ENCODE peak calls at places on chromosomes 16 and 17, in eight cellular contexts. S, E, Y, R, L, G, X and I are unnamed samples.

GRCh38 chr16:89409161-89409711 is 81.1 kb downstream of the ANKRD11 start:
- DNase-seq in S (no peak), E (no peak), Y (no peak), R (no peak), L (no peak), G (no peak), X (no peak), I (no peak)

GRCh38 chr16:47574091-47575054 is 113.2 kb downstream of the PHKB start:
- DNase-seq in S (peak; percentile 98), E (no peak), Y (no peak), R (no peak), L (no peak), G (peak; percentile 55), X (peak; percentile 83), I (no peak)

GRCh38 chr16:84193480-84193879 is 2.5 kb downstream of the ADAD2 start:
- DNase-seq in S (no peak), E (no peak), Y (no peak), R (no peak), L (no peak), G (no peak), X (peak; percentile 35), I (no peak)

GRCh38 chr17:70763018-70763417 is 593.7 kb downstream of the KCNJ2 start:
- DNase-seq in S (no peak), E (no peak), Y (no peak), R (no peak), L (no peak), G (no peak), X (no peak), I (no peak)

GRCh38 chr16:9645911-9646310 is 536.3 kb downstream of the GRIN2A start:
- DNase-seq in S (no peak), E (no peak), Y (no peak), R (no peak), L (no peak), G (no peak), X (no peak), I (no peak)

GRCh38 chr16:11312718-11313492 is 31.8 kb upstream of the PRM1 start:
- DNase-seq in S (peak; percentile 36), E (peak; percentile 45), Y (no peak), R (no peak), L (peak; percentile 65), G (peak; percentile 84), X (peak; percentile 55), I (no peak)

GRCh38 chr17:31548709-31549108 is 157.2 kb downstream of the RAB11FIP4 start:
- DNase-seq in S (no peak), E (no peak), Y (no peak), R (no peak), L (no peak), G (no peak), X (no peak), I (no peak)

GRCh38 chr17:4310349-4311060 is 46.7 kb upstream of the ANKFY1 start:
- DNase-seq in S (no peak), E (no peak), Y (no peak), R (no peak), L (no peak), G (no peak), X (no peak), I (no peak)

GRCh38 chr17:48484850-48485249 is 46.0 kb downstream of the HOXB1 start:
- DNase-seq in S (peak; percentile 45), E (no peak), Y (no peak), R (no peak), L (no peak), G (no peak), X (peak; percentile 74), I (no peak)

GRCh38 chr16:23949630-23950290 is 114.0 kb downstream of the PRKCB start:
- DNase-seq in S (no peak), E (no peak), Y (peak; percentile 71), R (no peak), L (no peak), G (no peak), X (no peak), I (no peak)

GRCh38 chr16:84380405-84380804 is 12.1 kb downstream of the ATP2C2 start:
- DNase-seq in S (no peak), E (no peak), Y (peak; percentile 62), R (no peak), L (no peak), G (no peak), X (no peak), I (no peak)

GRCh38 chr17:30824002-30824355 is 513 bp downstream of the CRLF3 start:
- DNase-seq in S (peak; percentile 12), E (peak; percentile 64), Y (no peak), R (no peak), L (peak; percentile 45), G (no peak), X (peak; percentile 89), I (peak; percentile 53)

GRCh38 chr17:27283057-27283456 is 10.9 kb upstream of the WSB1 start:
- DNase-seq in S (no peak), E (no peak), Y (no peak), R (no peak), L (no peak), G (no peak), X (no peak), I (no peak)

GRCh38 chr16:11107781-11108465 is 148.1 kb downstream of the SOCS1 start:
- DNase-seq in S (no peak), E (no peak), Y (no peak), R (no peak), L (no peak), G (no peak), X (no peak), I (no peak)

GRCh38 chr16:85112364-85112763 is at the start of gene CIBAR2:
- DNase-seq in S (no peak), E (no peak), Y (no peak), R (peak; percentile 36), L (no peak), G (peak; percentile 18), X (peak; percentile 76), I (no peak)

GRCh38 chr17:73007447-73007846 is 85.0 kb downstream of the SLC39A11 start:
- DNase-seq in S (no peak), E (no peak), Y (no peak), R (no peak), L (no peak), G (no peak), X (peak; percentile 58), I (no peak)

GRCh38 chr16:53457670-53458069 is 23.4 kb downstream of the RBL2 start:
- DNase-seq in S (no peak), E (no peak), Y (no peak), R (no peak), L (no peak), G (no peak), X (no peak), I (peak; percentile 62)

DNA sequence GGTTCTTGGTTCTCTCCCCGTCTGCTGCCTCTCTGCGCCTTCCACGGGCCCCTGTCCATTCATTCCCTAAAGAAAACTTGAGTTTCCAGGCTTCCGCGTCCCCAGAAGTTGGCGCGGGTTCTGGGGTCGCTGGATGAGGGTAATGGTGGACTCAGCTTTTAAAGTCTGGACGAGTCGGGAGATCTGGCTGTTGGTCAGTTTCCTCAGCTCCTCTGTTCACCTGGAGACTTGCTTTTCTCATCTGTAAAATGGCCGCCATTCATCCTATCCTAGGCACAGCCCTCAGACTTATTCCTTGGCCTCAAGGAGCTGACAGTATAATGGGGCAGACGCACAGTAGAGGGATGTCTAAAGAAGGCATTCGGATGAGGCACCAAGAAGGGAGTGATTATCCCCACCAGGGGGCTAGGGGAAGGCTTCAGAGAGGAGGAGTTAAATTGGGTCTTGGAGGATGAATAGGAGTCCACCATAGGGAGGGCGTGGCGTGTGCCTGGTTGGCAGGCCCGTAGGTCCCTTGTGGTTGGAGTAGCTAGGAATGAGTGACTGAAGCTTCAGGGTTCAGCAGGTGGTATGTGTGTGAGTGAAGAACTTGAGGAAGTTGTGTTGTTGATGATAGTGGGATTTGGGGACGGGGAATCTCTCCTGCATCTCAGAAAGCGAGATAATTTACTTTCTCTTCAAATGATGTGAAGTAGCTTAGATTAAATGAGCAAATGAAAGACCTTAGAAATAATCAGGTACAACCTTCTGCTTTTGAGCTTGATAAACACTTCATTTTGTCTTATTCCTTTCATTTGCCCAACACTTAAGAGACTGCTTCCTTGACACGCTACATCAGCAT is 655 bp downstream of the VPS35L start:
- DNase-seq in S (peak; percentile 46), E (peak; percentile 41), Y (no peak), R (peak; percentile 49), L (no peak), G (no peak), X (peak; percentile 60), I (peak; percentile 36)
- TF ChIP-seq CTCF in S (no peak), E (no peak), Y (peak; percentile 5), R (peak; percentile 56), L (no peak), G (no peak), X (peak; percentile 24), I (no peak)

DNA sequence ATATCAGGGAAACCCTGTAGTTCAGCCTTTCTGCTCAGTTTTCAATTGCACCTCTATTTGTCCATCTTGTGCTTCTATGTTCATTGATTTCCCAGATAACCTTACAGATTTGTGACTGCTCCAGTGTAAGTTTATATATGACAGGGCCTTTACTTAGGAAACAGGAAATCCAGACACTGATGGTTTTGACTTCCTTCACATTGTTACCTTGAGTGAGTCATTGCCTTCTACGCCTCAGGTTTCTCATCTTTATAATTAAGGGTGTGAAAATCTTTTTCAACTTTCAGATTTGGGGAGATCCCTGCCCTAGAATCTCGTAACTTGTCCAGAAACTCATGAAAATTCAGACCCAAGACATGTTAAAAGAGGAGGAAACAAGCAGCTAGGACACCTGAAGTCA is 342.4 kb upstream of the TBX2 start:
- DNase-seq in S (peak; percentile 39), E (no peak), Y (no peak), R (no peak), L (no peak), G (no peak), X (no peak), I (no peak)
- TF ChIP-seq CTCF in S (no peak), E (no peak), Y (no peak), R (no peak), L (no peak), G (no peak), X (no peak), I (no peak)

GRCh38 chr16:2752850-2753522 is 548 bp downstream of the SRRM2 start:
- DNase-seq in S (peak; percentile 74), E (peak; percentile 81), Y (peak; percentile 93), R (peak; percentile 76), L (peak; percentile 95), G (peak; percentile 89), X (peak; percentile 98), I (peak; percentile 91)

GRCh38 chr16:2756288-2757015 is 4.0 kb downstream of the SRRM2 start:
- DNase-seq in S (no peak), E (no peak), Y (no peak), R (no peak), L (no peak), G (no peak), X (peak; percentile 48), I (no peak)

GRCh38 chr16:2753523-2754020 is 1.1 kb downstream of the SRRM2 start:
- DNase-seq in S (no peak), E (no peak), Y (no peak), R (no peak), L (no peak), G (no peak), X (peak; percentile 92), I (no peak)

GRCh38 chr16:2757344-2757743 is 4.9 kb downstream of the SRRM2 start:
- DNase-seq in S (no peak), E (no peak), Y (no peak), R (no peak), L (no peak), G (no peak), X (no peak), I (no peak)

GRCh38 chr16:2755158-2755557 is 2.7 kb downstream of the SRRM2 start:
- DNase-seq in S (no peak), E (no peak), Y (no peak), R (no peak), L (no peak), G (no peak), X (peak; percentile 85), I (no peak)
- TF ChIP-seq CTCF in S (no peak), E (no peak), Y (no peak), R (no peak), L (no peak), G (no peak), X (no peak), I (no peak)

GRCh38 chr17:41725134-41725533 is 9.3 kb downstream of the HAP1 start:
- DNase-seq in S (no peak), E (no peak), Y (no peak), R (no peak), L (no peak), G (no peak), X (peak; percentile 58), I (no peak)
- TF ChIP-seq CTCF in S (no peak), E (no peak), Y (no peak), R (no peak), L (no peak), G (no peak), X (no peak), I (no peak)